ENCODE peak calls at places on chromosomes 2 and 18, in four cellular contexts. U, L, A and K are unnamed samples.

GRCh38 chr18:60007641-60008040 is 107.8 kb downstream of the PMAIP1 start:
- DNase-seq in L (no peak), A (no peak), U (no peak), K (no peak)

GRCh38 chr2:105674859-105675541 is 69.7 kb upstream of the NCK2 start:
- DNase-seq in A (no peak), U (no peak), L (no peak), K (no peak)

GRCh38 chr2:58702302-58702696 is 461.2 kb upstream of the FANCL start:
- DNase-seq in U (peak; percentile 28), A (no peak), L (peak; percentile 0), K (peak; percentile 72)

GRCh38 chr2:57859755-57860154 is 186.9 kb upstream of the VRK2 start:
- DNase-seq in U (no peak), A (no peak), L (no peak), K (no peak)

GRCh38 chr2:231457101-231457500 is 7.2 kb downstream of the NCL start:
- DNase-seq in A (no peak), L (peak; percentile 21), U (no peak), K (no peak)

GRCh38 chr2:1649103-1649870 is 95.0 kb downstream of the PXDN start:
- DNase-seq in L (no peak), U (no peak), A (no peak), K (no peak)

GRCh38 chr2:128241896-128242295 is 76.8 kb downstream of the HS6ST1 start:
- DNase-seq in U (no peak), L (no peak), A (no peak), K (no peak)

GRCh38 chr18:44741070-44741469 is 60.4 kb downstream of the SETBP1 start:
- DNase-seq in U (no peak), L (no peak), A (no peak), K (no peak)

GRCh38 chr18:27712066-27712465 is 464.9 kb downstream of the CDH2 start:
- DNase-seq in U (no peak), A (no peak), L (no peak), K (peak; percentile 12)

GRCh38 chr18:961644-962355 is 57.1 kb downstream of the ADCYAP1 start:
- DNase-seq in U (peak; percentile 50), A (peak; percentile 41), L (peak; percentile 35), K (peak; percentile 43)

GRCh38 chr2:234488913-234489451 is 7.9 kb downstream of the ARL4C start:
- DNase-seq in A (no peak), L (no peak), U (no peak), K (no peak)

GRCh38 chr2:112181571-112182290 is 43.5 kb downstream of the FBLN7 start:
- DNase-seq in A (no peak), L (no peak), U (peak; percentile 64), K (peak; percentile 16)

GRCh38 chr2:126908721-126909177 is 10.1 kb downstream of the TEX51 start:
- DNase-seq in L (no peak), A (no peak), U (no peak), K (peak; percentile 28)

GRCh38 chr2:85987266-85988178 is 98.7 kb upstream of the ST3GAL5 start:
- DNase-seq in L (no peak), U (peak; percentile 5), A (no peak), K (no peak)

GRCh38 chr2:53768233-53768542 is 584 bp downstream of the CHAC2 start:
- DNase-seq in A (peak; percentile 37), L (no peak), U (peak; percentile 50), K (peak; percentile 69)

GRCh38 chr2:144330951-144331651 is 188.8 kb downstream of the ZEB2 start:
- DNase-seq in U (no peak), L (peak; percentile 18), A (no peak), K (peak; percentile 46)

GRCh38 chr2:44974064-44974715 is 32.7 kb downstream of the SIX3 start:
- DNase-seq in U (peak; percentile 78), A (peak; percentile 75), L (peak; percentile 37), K (peak; percentile 91)

GRCh38 chr2:196696423-196697073 is 57.0 kb downstream of the CCDC150 start:
- DNase-seq in U (no peak), A (no peak), L (peak; percentile 84), K (peak; percentile 77)

GRCh38 chr18:62963522-62963921 is 248.2 kb downstream of the PHLPP1 start:
- DNase-seq in U (no peak), A (no peak), L (peak; percentile 4), K (no peak)

GRCh38 chr2:88110830-88111229 is 17.0 kb downstream of the FABP1 start:
- DNase-seq in L (no peak), U (no peak), A (no peak), K (no peak)

GRCh38 chr2:287471-287885 is 413 bp downstream of the ALKAL2 start:
- DNase-seq in U (peak; percentile 63), L (peak; percentile 29), A (no peak), K (peak; percentile 72)

GRCh38 chr2:104846955-104847820 is 6.7 kb upstream of the POU3F3 start:
- DNase-seq in A (no peak), U (peak; percentile 35), L (no peak), K (no peak)

GRCh38 chr2:180776924-180777323 is 203.5 kb upstream of the UBE2E3 start:
- DNase-seq in U (no peak), L (peak; percentile 34), A (no peak), K (no peak)

GRCh38 chr18:267380-267687 is 513 bp downstream of the THOC1 start:
- DNase-seq in U (no peak), L (no peak), A (no peak), K (peak; percentile 70)

GRCh38 chr18:10727477-10727876 is 201.7 kb downstream of the NAPG start:
- DNase-seq in L (peak; percentile 39), U (no peak), A (no peak), K (no peak)

GRCh38 chr2:55420244-55420713 is 623 bp upstream of the CCDC88A start:
- DNase-seq in L (no peak), U (no peak), A (no peak), K (no peak)

GRCh38 chr2:172889767-172890430 is 154.3 kb downstream of the RAPGEF4 start:
- DNase-seq in A (no peak), U (no peak), L (no peak), K (peak; percentile 9)

DNA sequence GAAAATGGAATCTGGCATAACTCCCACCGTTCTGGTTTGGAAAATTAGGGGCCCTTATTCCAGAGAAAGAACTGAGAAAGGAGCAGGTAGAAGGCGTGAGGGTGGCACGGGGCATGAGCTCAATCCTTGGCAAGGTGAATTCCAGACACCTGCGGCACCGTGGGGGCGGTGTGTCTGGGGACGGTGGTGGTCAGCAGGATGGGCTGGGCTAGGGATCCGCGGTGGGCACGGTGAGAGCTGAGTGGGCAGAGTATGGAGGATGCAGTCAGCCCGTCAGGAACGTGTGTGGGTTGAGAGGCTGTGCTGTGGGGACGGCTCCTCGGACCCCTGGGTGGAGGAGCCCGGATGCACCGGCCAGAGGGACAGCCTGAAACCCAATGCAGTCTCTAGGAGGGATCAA is 61.1 kb downstream of the GNAL start:
- DNase-seq in L (no peak), U (no peak), A (no peak), K (no peak)
- H3K23ac ChIP-seq in L (no peak overlapping the region), U (no peak overlapping the region), A (no peak overlapping the region), K (no peak overlapping the region)

GRCh38 chr2:207523005-207523404 is 6.8 kb upstream of the CREB1 start:
- DNase-seq in U (no peak), L (no peak), A (no peak), K (no peak)
- H3K23ac ChIP-seq in U (no peak overlapping the region), L (no peak overlapping the region), A (no peak overlapping the region), K (no peak overlapping the region)

DNA sequence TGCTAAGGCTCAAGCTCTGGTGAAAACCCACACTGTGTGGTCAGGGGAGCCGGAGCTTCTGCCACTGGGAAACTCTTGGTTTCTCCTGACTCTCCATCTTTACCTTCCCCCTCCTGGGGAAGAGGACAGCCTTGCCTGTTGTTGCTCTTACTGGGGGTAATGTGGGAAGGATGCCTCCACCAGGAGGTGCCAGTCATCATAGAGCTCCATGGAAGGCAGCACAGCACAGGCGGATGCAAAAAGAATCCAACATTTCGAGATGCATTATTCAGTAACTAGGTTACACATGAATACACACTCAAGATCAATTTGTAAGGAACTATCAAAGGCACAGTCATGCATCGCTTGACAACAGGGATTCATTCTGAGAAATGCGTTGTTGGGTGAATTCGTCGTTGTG is 322.6 kb downstream of the AFF3 start:
- DNase-seq in U (peak; percentile 41), A (no peak), L (no peak), K (peak; percentile 57)
- H3K23ac ChIP-seq in U (no peak overlapping the region), A (no peak overlapping the region), L (no peak overlapping the region), K (no peak overlapping the region)

DNA sequence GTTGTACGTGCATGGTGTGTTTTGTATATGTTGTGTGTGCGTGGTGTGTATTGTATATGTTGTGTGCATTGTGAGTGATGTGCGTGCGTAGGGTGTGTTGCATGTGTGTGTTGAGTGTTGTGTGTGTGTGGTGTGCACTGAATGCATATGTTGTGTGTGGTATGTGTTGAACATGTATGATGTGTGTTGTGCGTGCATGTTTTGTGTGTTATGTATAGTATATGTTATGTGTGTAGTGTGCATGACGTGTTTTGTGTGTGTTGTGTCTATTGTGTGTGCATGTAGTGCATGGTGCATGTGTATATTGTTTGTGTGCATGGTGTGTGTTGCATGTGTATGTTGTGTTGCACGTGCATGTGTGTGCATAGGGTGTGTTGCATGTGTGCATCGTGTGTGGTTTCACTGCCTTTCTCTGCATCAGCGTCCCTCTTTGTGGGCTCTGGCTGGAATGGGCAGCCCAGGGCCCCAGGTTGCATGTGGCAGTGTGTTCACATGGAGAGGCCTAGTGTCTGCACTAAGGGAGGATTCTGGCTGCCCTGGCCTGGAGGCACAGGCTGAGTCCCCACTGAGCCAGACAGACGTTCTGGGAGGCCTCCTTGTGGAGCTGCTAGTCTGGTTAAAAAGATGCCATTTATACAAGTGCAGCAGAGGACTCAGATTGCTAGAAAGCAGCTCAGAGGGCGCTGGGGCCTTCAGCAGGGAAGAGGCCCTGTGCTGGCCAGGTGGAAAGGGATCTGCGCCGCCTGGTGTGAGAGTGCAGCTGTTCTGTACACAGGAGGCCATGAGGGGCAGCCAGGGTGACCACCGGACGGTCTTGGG is 107.2 kb downstream of the FAM168B start:
- DNase-seq in U (no peak), L (no peak), A (no peak), K (no peak)
- H3K23ac ChIP-seq in U (peak overlapping the region; percentile 0), L (no peak overlapping the region), A (peak overlapping the region; percentile 1), K (no peak overlapping the region)

DNA sequence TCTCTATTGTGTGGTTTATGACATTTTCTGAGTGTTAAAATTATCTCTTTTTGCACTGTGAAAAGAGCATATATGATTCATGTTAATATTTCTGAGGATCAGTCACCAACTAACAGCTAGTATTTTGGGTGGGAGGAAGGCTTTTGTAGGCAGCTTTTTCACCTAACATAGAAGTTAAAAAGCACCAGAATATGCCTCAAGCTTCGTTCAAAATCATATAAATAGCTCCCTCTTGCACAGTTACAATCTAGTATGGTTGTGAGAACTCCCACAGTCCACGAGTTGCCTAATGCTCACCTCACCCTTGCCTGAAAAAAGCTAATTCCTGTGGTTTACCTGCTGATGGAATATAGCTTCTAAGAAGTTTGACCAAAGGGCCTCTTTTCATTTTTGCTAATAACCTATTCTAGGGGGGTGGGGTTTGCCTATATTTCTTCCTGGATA is 167.2 kb upstream of the FOSL2 start:
- DNase-seq in U (no peak), L (no peak), A (no peak), K (no peak)
- H3K23ac ChIP-seq in U (no peak overlapping the region), L (no peak overlapping the region), A (no peak overlapping the region), K (no peak overlapping the region)

DNA sequence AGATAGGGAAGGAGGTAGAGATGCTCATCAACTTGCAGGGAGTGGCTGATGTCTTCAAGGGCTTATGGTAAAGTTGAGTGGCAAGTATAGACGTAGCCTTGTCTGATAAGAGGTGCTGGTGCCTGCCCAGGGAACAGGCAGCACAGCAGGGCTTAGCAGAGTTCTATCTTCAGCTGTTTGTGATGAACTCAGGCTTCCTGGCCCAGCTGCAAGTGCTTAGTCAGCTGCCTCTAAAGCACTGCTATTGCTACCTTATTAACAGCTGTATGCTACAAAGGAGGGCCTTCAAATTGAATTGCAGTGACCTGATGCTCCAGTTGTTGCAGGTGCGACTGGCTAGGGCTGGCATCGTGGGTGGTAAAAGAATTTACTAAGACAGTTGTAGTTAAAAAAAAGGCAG is 82.1 kb downstream of the TSN start:
- DNase-seq in A (no peak), L (no peak), U (no peak), K (no peak)
- H3K23ac ChIP-seq in A (no peak overlapping the region), L (no peak overlapping the region), U (no peak overlapping the region), K (no peak overlapping the region)